ENCODE peak calls at places on chromosomes 6 and 20, in six cellular contexts. One of them, this sample, is unnamed. For H3K4me1 and H3K27me3, the result is how much of the 10 kb centered on the place peaks cover.

GRCh38 chr6:72500669-72501068 is 121.2 kb upstream of the KCNQ5 start:
- DNase-seq in left lung: no peak
- DNase-seq in uterus: no peak
- DNase-seq in tibial artery: no peak
- DNase-seq in Peyer's patch: no peak
- DNase-seq in transverse colon: no peak
- DNase-seq in this sample: no peak

GRCh38 chr20:13857304-13857703 is 72.5 kb downstream of the NDUFAF5 start:
- DNase-seq in left lung: no peak
- DNase-seq in uterus: peak
- DNase-seq in tibial artery: no peak
- DNase-seq in Peyer's patch: no peak
- DNase-seq in transverse colon: no peak
- DNase-seq in this sample: no peak

GRCh38 chr20:58538752-58539151 is 23.6 kb upstream of the APCDD1L start:
- DNase-seq in left lung: no peak
- DNase-seq in uterus: no peak
- DNase-seq in tibial artery: no peak
- DNase-seq in Peyer's patch: no peak
- DNase-seq in transverse colon: no peak
- DNase-seq in this sample: no peak

GRCh38 chr6:41707565-41708200 is 27.7 kb downstream of the TFEB start:
- DNase-seq in left lung: peak
- DNase-seq in uterus: no peak
- DNase-seq in tibial artery: no peak
- DNase-seq in Peyer's patch: no peak
- DNase-seq in transverse colon: no peak
- DNase-seq in this sample: no peak

GRCh38 chr6:28000351-28001045 is 43.5 kb downstream of the OR2B6 start:
- DNase-seq in left lung: no peak
- DNase-seq in uterus: no peak
- DNase-seq in tibial artery: no peak
- DNase-seq in Peyer's patch: no peak
- DNase-seq in transverse colon: no peak
- DNase-seq in this sample: no peak

GRCh38 chr6:158086706-158087518 is 81.2 kb downstream of the SERAC1 start:
- DNase-seq in left lung: peak
- DNase-seq in uterus: no peak
- DNase-seq in tibial artery: peak
- DNase-seq in Peyer's patch: no peak
- DNase-seq in transverse colon: peak
- DNase-seq in this sample: peak

GRCh38 chr6:45965787-45966186 is 49.9 kb downstream of the CLIC5 start:
- DNase-seq in left lung: no peak
- DNase-seq in uterus: no peak
- DNase-seq in tibial artery: no peak
- DNase-seq in Peyer's patch: no peak
- DNase-seq in transverse colon: no peak
- DNase-seq in this sample: no peak

GRCh38 chr20:8473459-8473858 is 341.4 kb downstream of the PLCB1 start:
- DNase-seq in left lung: no peak
- DNase-seq in uterus: no peak
- DNase-seq in tibial artery: no peak
- DNase-seq in Peyer's patch: no peak
- DNase-seq in transverse colon: no peak
- DNase-seq in this sample: no peak

GRCh38 chr6:40803897-40804702 is 216.9 kb upstream of the LRFN2 start:
- DNase-seq in left lung: no peak
- DNase-seq in uterus: no peak
- DNase-seq in tibial artery: no peak
- DNase-seq in Peyer's patch: no peak
- DNase-seq in transverse colon: no peak
- DNase-seq in this sample: no peak

GRCh38 chr6:5471637-5472430 is 210.5 kb downstream of the FARS2 start:
- DNase-seq in left lung: no peak
- DNase-seq in uterus: no peak
- DNase-seq in tibial artery: no peak
- DNase-seq in Peyer's patch: no peak
- DNase-seq in transverse colon: no peak
- DNase-seq in this sample: no peak

DNA sequence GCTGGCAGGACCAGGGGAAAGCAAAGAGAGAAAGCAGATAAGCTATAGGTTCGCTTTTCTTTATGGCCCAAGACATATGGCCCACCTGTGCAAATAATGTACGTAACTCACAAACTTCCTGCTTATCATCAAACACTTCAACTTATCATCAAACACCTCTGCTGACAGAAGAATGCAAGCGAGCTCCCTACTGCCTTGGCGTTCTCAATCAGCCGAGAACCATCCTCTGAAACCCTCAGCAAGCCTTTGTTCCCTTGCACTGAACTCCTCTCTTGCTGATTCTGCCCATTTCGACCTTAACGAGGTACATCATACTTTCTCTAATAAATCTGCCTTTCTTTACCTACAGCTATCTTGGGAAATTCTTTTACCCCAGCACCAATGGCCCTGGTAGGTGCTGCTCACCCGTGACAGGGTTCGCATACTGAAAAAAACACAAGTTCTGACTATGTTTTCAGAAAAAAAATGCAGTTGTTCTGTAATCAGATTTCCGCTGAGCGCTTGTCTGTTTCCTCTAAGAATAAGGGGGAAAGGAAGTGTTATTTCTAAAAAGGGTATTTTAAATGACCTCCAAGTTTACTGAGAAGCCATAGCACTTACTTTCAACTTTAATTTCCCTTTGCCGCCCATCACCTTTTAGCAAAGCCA is 28.3 kb downstream of the SERPINB6 start:
- DNase-seq in left lung: no peak
- DNase-seq in uterus: no peak
- DNase-seq in tibial artery: no peak
- DNase-seq in Peyer's patch: no peak
- DNase-seq in transverse colon: no peak
- DNase-seq in this sample: no peak
- H3K4me1 ChIP-seq in left lung: under half
- H3K4me1 ChIP-seq in uterus: under half
- H3K4me1 ChIP-seq in tibial artery: under half
- H3K4me1 ChIP-seq in Peyer's patch: under half
- H3K4me1 ChIP-seq in transverse colon: under half
- H3K4me1 ChIP-seq in this sample: under half

DNA sequence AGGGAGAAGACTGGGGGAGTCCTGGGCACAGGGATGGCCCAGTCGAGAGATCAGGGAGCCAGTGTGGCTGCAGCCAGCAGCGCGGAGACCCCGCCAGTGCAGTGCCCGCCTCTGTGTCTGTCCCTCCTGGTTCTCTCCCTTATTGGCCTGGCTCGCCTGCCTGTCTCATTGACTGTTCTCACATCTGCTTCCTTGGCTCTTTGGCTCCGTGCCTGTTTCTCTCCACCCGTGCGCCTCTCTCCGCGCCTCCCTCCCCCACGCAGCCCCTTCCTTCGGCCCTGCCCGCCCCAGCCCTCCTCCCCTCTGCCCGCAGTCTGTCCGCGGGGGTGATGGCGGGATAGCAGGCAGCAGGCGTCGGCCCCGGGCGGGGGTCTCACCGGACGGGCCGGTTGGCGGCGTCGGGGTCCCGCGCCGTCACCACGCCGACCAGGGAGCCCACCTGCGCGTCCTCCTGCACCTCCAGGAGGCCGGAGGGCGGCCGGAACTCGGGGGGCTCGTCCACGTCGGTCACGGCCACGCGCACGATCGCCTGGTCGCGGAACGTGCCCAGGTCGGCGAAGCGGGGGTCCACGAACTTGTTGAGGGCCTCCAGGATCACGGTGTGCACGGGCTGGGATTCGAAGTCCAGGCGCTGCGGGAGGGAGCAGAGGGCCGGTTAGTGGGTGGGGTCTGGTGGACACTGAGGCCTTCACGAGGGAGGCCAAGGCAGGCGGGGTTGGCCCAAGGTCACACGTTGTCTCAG is 92.0 kb downstream of the CD40 start:
- DNase-seq in left lung: no peak
- DNase-seq in uterus: no peak
- DNase-seq in tibial artery: no peak
- DNase-seq in Peyer's patch: no peak
- DNase-seq in transverse colon: no peak
- DNase-seq in this sample: peak
- H3K27me3 ChIP-seq in left lung: half or more
- H3K27me3 ChIP-seq in uterus: under half
- H3K27me3 ChIP-seq in tibial artery: half or more
- H3K27me3 ChIP-seq in Peyer's patch: under half
- H3K27me3 ChIP-seq in transverse colon: half or more
- H3K27me3 ChIP-seq in this sample: under half

DNA sequence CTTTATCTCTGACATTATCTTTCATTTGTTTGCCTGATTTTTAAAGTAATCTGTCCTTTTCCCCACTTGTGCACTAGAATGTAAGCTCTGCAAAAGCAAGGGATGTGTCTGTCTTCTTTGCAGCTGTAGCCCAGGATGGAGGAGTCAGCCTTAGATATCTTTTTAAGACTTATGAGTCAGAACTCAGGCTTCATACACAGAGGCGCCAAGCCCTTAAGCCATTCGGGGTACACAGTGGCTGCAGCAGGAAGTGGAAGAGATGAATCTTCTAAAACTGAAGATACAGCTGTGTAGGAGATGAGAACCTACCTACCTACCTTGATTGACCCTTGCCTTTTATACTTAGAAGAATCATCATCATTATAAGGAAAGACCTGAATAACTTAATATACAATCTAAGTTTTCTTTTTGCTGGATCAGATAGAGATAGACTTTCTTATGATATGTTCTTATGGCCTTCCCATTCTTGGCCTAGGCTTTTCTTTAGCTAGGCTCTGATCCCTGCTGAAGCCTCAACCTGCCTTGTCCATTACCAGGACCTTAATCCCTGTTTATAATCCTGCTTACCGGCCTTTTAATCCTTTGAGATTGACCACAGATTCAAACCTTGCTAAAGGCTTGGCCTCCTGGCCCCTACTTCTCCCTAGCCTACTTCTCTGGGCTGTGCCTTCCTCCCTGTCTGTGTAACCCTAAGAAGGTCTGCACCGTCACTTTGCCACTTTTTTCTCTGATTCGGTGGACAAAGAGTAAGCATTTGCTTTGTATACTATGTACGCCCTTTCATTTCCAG is 304.5 kb downstream of the PRL start:
- DNase-seq in left lung: no peak
- DNase-seq in uterus: peak
- DNase-seq in tibial artery: no peak
- DNase-seq in Peyer's patch: no peak
- DNase-seq in transverse colon: no peak
- DNase-seq in this sample: no peak
- H3K4me1 ChIP-seq in left lung: under half
- H3K4me1 ChIP-seq in uterus: under half
- H3K4me1 ChIP-seq in tibial artery: under half
- H3K4me1 ChIP-seq in Peyer's patch: under half
- H3K4me1 ChIP-seq in transverse colon: under half
- H3K4me1 ChIP-seq in this sample: under half

GRCh38 chr20:55472704-55473103 is 532.6 kb downstream of the CBLN4 start:
- DNase-seq in left lung: no peak
- DNase-seq in uterus: no peak
- DNase-seq in tibial artery: no peak
- DNase-seq in Peyer's patch: no peak
- DNase-seq in transverse colon: no peak
- DNase-seq in this sample: no peak

GRCh38 chr20:55469074-55469473 is 536.2 kb downstream of the CBLN4 start:
- DNase-seq in left lung: no peak
- DNase-seq in uterus: no peak
- DNase-seq in tibial artery: no peak
- DNase-seq in Peyer's patch: no peak
- DNase-seq in transverse colon: no peak
- DNase-seq in this sample: no peak

DNA sequence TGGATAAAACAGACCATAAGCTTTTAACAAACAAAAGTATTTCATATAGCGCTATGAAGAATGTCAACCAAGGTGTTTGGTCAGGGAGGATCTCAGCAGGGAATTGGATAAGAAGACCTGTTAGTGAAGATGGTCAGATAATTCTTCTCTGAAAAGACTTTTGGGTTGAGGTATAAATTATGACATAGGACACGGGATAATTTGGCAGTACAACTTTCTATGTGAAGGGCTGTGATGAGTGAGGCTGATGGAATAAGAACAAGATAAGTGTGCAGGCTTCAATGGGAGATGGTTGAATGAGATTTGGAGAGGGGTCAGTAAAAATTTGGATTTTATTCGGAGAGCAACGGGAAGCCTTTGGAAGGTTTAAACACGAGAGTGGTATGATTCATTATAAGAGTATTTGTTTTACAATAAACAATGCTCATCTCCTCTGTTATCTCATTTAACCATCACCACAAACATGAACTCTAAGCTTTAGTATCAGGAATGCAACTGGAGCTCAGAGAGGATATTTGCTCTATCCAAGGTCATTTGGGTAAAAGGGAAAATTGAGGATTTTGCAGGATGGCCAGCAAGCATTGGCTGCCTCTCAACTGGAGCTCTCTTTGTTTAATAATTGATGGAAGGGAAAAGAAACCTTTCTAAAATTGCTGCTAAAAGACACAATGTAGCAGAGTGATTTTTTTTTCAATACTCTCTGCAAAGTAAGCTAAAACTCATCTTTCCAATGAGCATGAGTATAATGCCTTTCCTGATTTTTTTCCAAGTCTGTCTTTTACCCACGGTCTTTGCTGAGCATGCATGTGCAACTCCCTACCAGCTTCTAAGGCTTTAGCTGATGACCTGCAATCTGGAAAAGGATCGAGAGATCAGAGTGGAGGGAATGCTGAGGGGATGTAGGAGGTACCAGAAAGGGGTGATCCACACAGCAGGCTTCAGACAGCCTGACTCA is 534.0 kb downstream of the CBLN4 start:
- DNase-seq in left lung: no peak
- DNase-seq in uterus: no peak
- DNase-seq in tibial artery: no peak
- DNase-seq in Peyer's patch: no peak
- DNase-seq in transverse colon: no peak
- DNase-seq in this sample: no peak
- H3K27me3 ChIP-seq in left lung: under half
- H3K27me3 ChIP-seq in uterus: under half
- H3K27me3 ChIP-seq in tibial artery: under half
- H3K27me3 ChIP-seq in Peyer's patch: under half
- H3K27me3 ChIP-seq in transverse colon: under half
- H3K27me3 ChIP-seq in this sample: under half

DNA sequence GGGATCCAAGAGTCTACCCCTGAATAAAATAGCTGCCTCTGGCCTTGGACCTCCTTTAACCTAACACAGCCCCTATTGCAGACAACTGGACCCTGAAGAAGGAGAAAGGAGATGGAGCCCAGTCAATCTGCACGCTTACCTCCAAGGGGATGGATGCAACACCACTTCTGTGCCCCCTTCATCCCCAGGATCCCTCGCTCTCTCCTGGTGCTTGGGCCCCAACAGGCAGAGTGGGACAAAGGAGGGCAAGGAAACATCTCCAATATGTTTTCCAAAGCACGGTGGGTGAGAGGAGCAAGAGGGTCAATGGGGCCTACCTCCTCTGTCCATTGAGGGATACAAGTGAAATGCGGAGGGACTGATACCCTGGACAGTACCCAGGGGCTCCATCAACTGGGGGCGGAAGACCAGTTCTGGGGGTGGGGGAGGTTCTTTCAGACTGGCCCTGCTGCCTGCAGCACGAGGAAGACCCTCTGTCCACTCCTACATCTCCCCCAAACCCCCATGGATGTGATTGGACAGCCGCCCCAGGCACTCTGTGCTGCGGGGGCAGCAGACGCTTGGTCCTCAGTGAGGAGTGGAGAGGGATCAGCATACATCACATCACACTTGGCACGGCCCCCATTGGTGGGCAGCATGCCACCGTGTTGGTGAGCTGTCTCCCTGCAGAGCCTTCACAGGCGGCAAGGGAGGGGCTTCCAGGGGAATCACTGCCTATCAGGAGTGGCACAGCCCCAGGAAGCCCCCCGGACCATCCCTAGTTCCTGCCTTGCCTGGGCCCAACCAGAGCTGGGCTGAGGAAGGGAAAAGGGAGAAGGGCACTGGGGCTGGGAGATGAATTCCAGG is 70.6 kb downstream of the MRPL14 start:
- DNase-seq in left lung: no peak
- DNase-seq in uterus: peak
- DNase-seq in tibial artery: no peak
- DNase-seq in Peyer's patch: no peak
- DNase-seq in transverse colon: peak
- DNase-seq in this sample: peak
- H3K4me1 ChIP-seq in left lung: under half
- H3K4me1 ChIP-seq in uterus: under half
- H3K4me1 ChIP-seq in tibial artery: under half
- H3K4me1 ChIP-seq in Peyer's patch: under half
- H3K4me1 ChIP-seq in transverse colon: under half
- H3K4me1 ChIP-seq in this sample: under half